ENCODE peak calls at places on chromosomes 16 and 17, in four cellular contexts. One of them, this sample, is unnamed.
A peak's percentile ranks its signal among the peaks of the same experiment; 100 is the strongest.

GRCh38 chr16:84585886-84586285 is 32.0 kb downstream of the COTL1 start:
- DNase-seq in HFF-Myc: no peak
- DNase-seq in psoas muscle: peak; percentile 59
- DNase-seq in H4: no peak
- DNase-seq in this sample: no peak

GRCh38 chr17:34899892-34900291 is 61.4 kb downstream of the CCT6B start:
- DNase-seq in HFF-Myc: no peak
- DNase-seq in psoas muscle: no peak
- DNase-seq in H4: no peak
- DNase-seq in this sample: no peak

GRCh38 chr16:69365901-69366300 is 14.3 kb upstream of the TMED6 start:
- DNase-seq in HFF-Myc: no peak
- DNase-seq in psoas muscle: no peak
- DNase-seq in H4: no peak
- DNase-seq in this sample: no peak

GRCh38 chr17:43366809-43367587 is 31.8 kb upstream of the ARL4D start:
- DNase-seq in HFF-Myc: no peak
- DNase-seq in psoas muscle: peak; percentile 58
- DNase-seq in H4: no peak
- DNase-seq in this sample: no peak

GRCh38 chr16:85313541-85314208 is 201.4 kb upstream of the CIBAR2 start:
- DNase-seq in HFF-Myc: no peak
- DNase-seq in psoas muscle: no peak
- DNase-seq in H4: no peak
- DNase-seq in this sample: peak; percentile 46

GRCh38 chr16:11799509-11800384 is 2.7 kb upstream of the ZC3H7A start:
- DNase-seq in HFF-Myc: no peak
- DNase-seq in psoas muscle: no peak
- DNase-seq in H4: no peak
- DNase-seq in this sample: no peak

GRCh38 chr17:17691468-17692263 is 10.4 kb downstream of the RAI1 start:
- DNase-seq in HFF-Myc: no peak
- DNase-seq in psoas muscle: no peak
- DNase-seq in H4: peak; percentile 61
- DNase-seq in this sample: no peak

GRCh38 chr17:40068917-40069750 is 6.4 kb downstream of the THRA start:
- DNase-seq in HFF-Myc: peak; percentile 60
- DNase-seq in psoas muscle: peak; percentile 96
- DNase-seq in H4: peak; percentile 76
- DNase-seq in this sample: peak; percentile 55

GRCh38 chr16:24721830-24722238 is 7.6 kb upstream of the TNRC6A start:
- DNase-seq in HFF-Myc: no peak
- DNase-seq in psoas muscle: no peak
- DNase-seq in H4: no peak
- DNase-seq in this sample: no peak

GRCh38 chr17:72422505-72423285 is 301.9 kb downstream of the SOX9 start:
- DNase-seq in HFF-Myc: peak; percentile 84
- DNase-seq in psoas muscle: peak; percentile 84
- DNase-seq in H4: peak; percentile 93
- DNase-seq in this sample: peak; percentile 98

GRCh38 chr16:65666132-65666869 is 544.4 kb upstream of the CDH11 start:
- DNase-seq in HFF-Myc: no peak
- DNase-seq in psoas muscle: no peak
- DNase-seq in H4: no peak
- DNase-seq in this sample: no peak

GRCh38 chr16:29312835-29313558 is 93.5 kb downstream of the NPIPB11 start:
- DNase-seq in HFF-Myc: no peak
- DNase-seq in psoas muscle: no peak
- DNase-seq in H4: no peak
- DNase-seq in this sample: no peak

GRCh38 chr17:70070297-70071027 is 4.6 kb upstream of the KCNJ16 start:
- DNase-seq in HFF-Myc: no peak
- DNase-seq in psoas muscle: no peak
- DNase-seq in H4: peak; percentile 65
- DNase-seq in this sample: no peak

GRCh38 chr17:17084941-17085340 is 42.7 kb downstream of the MPRIP start:
- DNase-seq in HFF-Myc: no peak
- DNase-seq in psoas muscle: peak; percentile 16
- DNase-seq in H4: no peak
- DNase-seq in this sample: no peak

GRCh38 chr17:33838281-33838680 is 416.8 kb upstream of the CCL2 start:
- DNase-seq in HFF-Myc: no peak
- DNase-seq in psoas muscle: no peak
- DNase-seq in H4: no peak
- DNase-seq in this sample: no peak

GRCh38 chr17:38443356-38444026 is 15.2 kb downstream of the ARHGAP23 start:
- DNase-seq in HFF-Myc: no peak
- DNase-seq in psoas muscle: no peak
- DNase-seq in H4: no peak
- DNase-seq in this sample: no peak

GRCh38 chr17:70913086-70913485 is 743.8 kb downstream of the KCNJ2 start:
- DNase-seq in HFF-Myc: no peak
- DNase-seq in psoas muscle: no peak
- DNase-seq in H4: no peak
- DNase-seq in this sample: no peak

GRCh38 chr16:23948949-23949392 is 113.2 kb downstream of the PRKCB start:
- DNase-seq in HFF-Myc: no peak
- DNase-seq in psoas muscle: no peak
- DNase-seq in H4: no peak
- DNase-seq in this sample: no peak

GRCh38 chr17:48160177-48160967 is 52.8 kb downstream of the SNX11 start:
- DNase-seq in HFF-Myc: no peak
- DNase-seq in psoas muscle: no peak
- DNase-seq in H4: no peak
- DNase-seq in this sample: no peak

GRCh38 chr16:34078697-34079096 is 619.3 kb downstream of the TP53TG3F start:
- DNase-seq in HFF-Myc: peak; percentile 0
- DNase-seq in psoas muscle: no peak
- DNase-seq in H4: no peak
- DNase-seq in this sample: no peak

GRCh38 chr17:36495076-36495578 is 8.6 kb downstream of the ZNHIT3 start:
- DNase-seq in HFF-Myc: no peak
- DNase-seq in psoas muscle: no peak
- DNase-seq in H4: no peak
- DNase-seq in this sample: no peak

GRCh38 chr17:82270651-82271050 is 2.8 kb downstream of the CSNK1D start:
- DNase-seq in HFF-Myc: no peak
- DNase-seq in psoas muscle: no peak
- DNase-seq in H4: no peak
- DNase-seq in this sample: no peak

GRCh38 chr17:27481327-27481726 is 25.1 kb downstream of the KSR1 start:
- DNase-seq in HFF-Myc: no peak
- DNase-seq in psoas muscle: no peak
- DNase-seq in H4: no peak
- DNase-seq in this sample: no peak

GRCh38 chr16:4934591-4934990 is 2.4 kb downstream of the PPL start:
- DNase-seq in HFF-Myc: no peak
- DNase-seq in psoas muscle: no peak
- DNase-seq in H4: no peak
- DNase-seq in this sample: no peak

GRCh38 chr16:12752159-12752558 is 51.5 kb downstream of the CPPED1 start:
- DNase-seq in HFF-Myc: no peak
- DNase-seq in psoas muscle: no peak
- DNase-seq in H4: no peak
- DNase-seq in this sample: no peak